ENCODE peak calls at places on chromosomes 2 and 18, in ten cellular contexts. U is adipocyte, L is left ventricle myocardium inferior, E is astrocyte, V is astrocyte of the spinal cord, N is fibroblast of lung, M is cardiac fibroblast, I is adrenal gland, A is IMR-90, H is lower leg skin. K is an unnamed sample.

GRCh38 chr18:55048892-55049291 is 89.6 kb upstream of the CCDC68 start:
- DNase-seq in E (peak), N (peak), M (peak), U (peak), V (peak), L (no peak), H (no peak), I (no peak), A (peak), K (peak)

GRCh38 chr2:221844187-221844586 is 272.1 kb upstream of the EPHA4 start:
- DNase-seq in H (no peak), E (no peak), V (no peak), L (no peak), I (no peak), A (no peak), U (no peak), N (no peak), M (no peak), K (no peak)

GRCh38 chr2:112841399-112842044 is 4.9 kb upstream of the IL1B start:
- DNase-seq in V (no peak), N (no peak), A (no peak), M (peak), L (no peak), U (no peak), I (no peak), H (no peak), E (no peak), K (no peak)

GRCh38 chr18:55839350-55839749 is 251.4 kb upstream of the TCF4 start:
- DNase-seq in L (no peak), E (peak), N (peak), A (peak), V (peak), M (peak), U (peak), H (no peak), I (no peak), K (no peak)

GRCh38 chr2:69271831-69272257 is 115.2 kb downstream of the GFPT1 start:
- DNase-seq in I (no peak), N (peak), A (peak), H (no peak), V (peak), E (peak), L (no peak), U (peak), M (peak), K (peak)

GRCh38 chr2:19758658-19759057 is 143.1 kb downstream of the TTC32 start:
- DNase-seq in U (no peak), I (no peak), E (no peak), L (no peak), H (no peak), M (no peak), A (no peak), N (no peak), V (no peak), K (no peak)

GRCh38 chr2:40797115-40797514 is 345.2 kb upstream of the SLC8A1 start:
- DNase-seq in E (peak), V (peak), A (peak), U (peak), I (no peak), N (peak), H (no peak), L (no peak), M (peak), K (no peak)

GRCh38 chr2:207617011-207617671 is 8.1 kb downstream of the METTL21A start:
- DNase-seq in N (peak), I (no peak), V (peak), H (no peak), E (peak), U (peak), L (no peak), M (peak), A (peak), K (peak)

GRCh38 chr18:32317651-32318050 is 127.8 kb downstream of the MEP1B start:
- DNase-seq in V (peak), A (peak), E (peak), N (peak), M (peak), U (peak), I (no peak), L (no peak), H (no peak), K (no peak)

GRCh38 chr2:182248362-182248761 is 178.5 kb downstream of the PDE1A start:
- DNase-seq in H (no peak), I (no peak), E (no peak), M (peak), A (no peak), U (no peak), N (no peak), V (no peak), L (no peak), K (no peak)

GRCh38 chr2:5444854-5445253 is 247.3 kb upstream of the SOX11 start:
- DNase-seq in I (no peak), M (no peak), L (no peak), A (no peak), U (no peak), H (no peak), E (no peak), V (no peak), N (no peak), K (no peak)

GRCh38 chr2:109513230-109513629 is 100.5 kb downstream of the SEPTIN10 start:
- DNase-seq in M (no peak), V (no peak), H (no peak), A (no peak), N (no peak), U (no peak), I (no peak), E (no peak), L (no peak), K (no peak)

GRCh38 chr2:96923810-96924774 is 54.2 kb upstream of the SEMA4C start:
- DNase-seq in E (no peak), U (no peak), H (no peak), N (no peak), V (no peak), M (no peak), A (no peak), I (no peak), L (no peak), K (no peak)

GRCh38 chr18:63422862-63423304 is 607 bp upstream of the VPS4B start:
- DNase-seq in I (no peak), M (no peak), H (no peak), E (no peak), V (no peak), U (no peak), L (no peak), N (no peak), A (no peak), K (no peak)

GRCh38 chr18:22394428-22394827 is 23.3 kb downstream of the CTAGE1 start:
- DNase-seq in A (no peak), I (no peak), V (no peak), E (no peak), H (no peak), L (no peak), M (no peak), U (no peak), N (no peak), K (no peak)

GRCh38 chr18:49342690-49343089 is 117.8 kb downstream of the DYM start:
- DNase-seq in M (peak), H (no peak), U (no peak), L (no peak), A (peak), N (no peak), V (no peak), E (no peak), I (no peak), K (no peak)

GRCh38 chr18:71998547-71998946 is 545.6 kb downstream of the CBLN2 start:
- DNase-seq in U (no peak), L (no peak), A (no peak), I (no peak), V (no peak), N (no peak), H (no peak), E (no peak), M (no peak), K (no peak)

GRCh38 chr2:53727921-53728320 is 39.7 kb upstream of the CHAC2 start:
- DNase-seq in I (no peak), N (no peak), U (no peak), A (no peak), M (no peak), L (no peak), H (no peak), E (no peak), V (no peak), K (no peak)

GRCh38 chr2:28544915-28545589 is 49.2 kb downstream of the PLB1 start:
- DNase-seq in L (no peak), E (no peak), V (no peak), A (peak), I (peak), H (no peak), U (no peak), M (no peak), N (peak), K (no peak)

GRCh38 chr2:128310094-128310716 is 8.5 kb downstream of the HS6ST1 start:
- DNase-seq in E (no peak), M (no peak), A (no peak), I (peak), N (no peak), H (no peak), L (peak), U (no peak), V (no peak), K (no peak)

GRCh38 chr2:238462782-238463396 is 36.2 kb downstream of the ASB1 start:
- DNase-seq in A (peak), H (no peak), E (no peak), L (no peak), V (peak), M (peak), I (no peak), N (peak), U (peak), K (no peak)

GRCh38 chr2:132797551-132797950 is 127.5 kb upstream of the LYPD1 start:
- DNase-seq in A (peak), E (peak), M (peak), H (no peak), V (peak), N (peak), L (no peak), I (no peak), U (peak), K (peak)

GRCh38 chr2:8193146-8193545 is 488.7 kb upstream of the ID2 start:
- DNase-seq in I (no peak), U (peak), L (no peak), H (no peak), A (peak), N (peak), E (no peak), M (no peak), V (no peak), K (no peak)

GRCh38 chr2:217993817-217994459 is 8.9 kb downstream of the TNS1 start:
- DNase-seq in N (peak), H (no peak), A (peak), L (peak), M (peak), U (peak), V (no peak), E (no peak), I (peak), K (no peak)

GRCh38 chr2:65436169-65436824 is 3.9 kb upstream of the SPRED2 start:
- DNase-seq in A (peak), N (peak), U (peak), I (peak), M (peak), E (peak), V (peak), H (peak), L (peak), K (peak)

DNA sequence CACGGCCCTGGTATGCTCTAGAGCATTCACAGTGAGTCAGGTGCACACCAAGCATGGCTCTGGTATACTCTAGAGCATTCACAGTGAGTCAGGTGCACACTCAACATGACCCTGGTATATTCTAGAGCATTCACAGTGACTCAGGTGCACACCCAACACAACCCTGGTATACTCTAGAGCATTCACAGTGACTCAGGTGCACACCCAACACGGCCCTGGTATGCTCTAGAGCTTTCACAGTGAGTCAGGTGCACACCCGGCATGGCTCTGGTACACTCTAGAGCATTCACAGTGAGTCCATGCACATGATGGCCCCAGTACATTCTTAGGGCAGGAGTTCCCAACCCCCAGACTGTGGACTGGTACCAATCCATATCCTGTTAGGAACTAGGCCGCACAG is 158.1 kb downstream of the EIPR1 start:
- DNase-seq in L (no peak), M (no peak), E (no peak), V (no peak), U (no peak), N (no peak), A (no peak), I (no peak), H (no peak), K (no peak)
- H3K4me3 ChIP-seq in L (no peak), M (no peak), E (no peak), V (no peak), U (no peak), N (no peak), A (no peak), I (no peak), H (no peak), K (no peak)

GRCh38 chr2:3655871-3656761 is 1.9 kb upstream of the ALLC start:
- DNase-seq in M (no peak), A (no peak), I (no peak), U (no peak), H (no peak), V (no peak), E (no peak), N (no peak), L (no peak), K (no peak)
- H3K4me3 ChIP-seq in M (no peak), A (no peak), I (no peak), U (no peak), H (no peak), V (no peak), E (no peak), N (no peak), L (no peak), K (no peak)

GRCh38 chr2:223764796-223765195 is 72.6 kb downstream of the AP1S3 start:
- DNase-seq in V (no peak), N (no peak), E (no peak), A (no peak), U (no peak), M (no peak), I (no peak), L (no peak), H (no peak), K (no peak)

GRCh38 chr2:223759569-223760430 is 77.6 kb downstream of the AP1S3 start:
- DNase-seq in M (peak), V (peak), U (peak), I (no peak), E (peak), N (peak), L (no peak), A (peak), H (no peak), K (no peak)

GRCh38 chr2:223758131-223758840 is 79.1 kb downstream of the AP1S3 start:
- DNase-seq in H (no peak), U (no peak), N (no peak), I (no peak), V (no peak), E (no peak), M (no peak), A (no peak), L (no peak), K (no peak)

GRCh38 chr2:223762853-223763252 is 74.5 kb downstream of the AP1S3 start:
- DNase-seq in H (no peak), L (no peak), I (no peak), A (peak), U (peak), M (peak), V (peak), E (peak), N (peak), K (no peak)

GRCh38 chr2:223760838-223761502 is 76.4 kb downstream of the AP1S3 start:
- DNase-seq in E (peak), I (peak), L (no peak), N (peak), U (peak), A (peak), H (peak), M (peak), V (peak), K (peak)
- H3K4me3 ChIP-seq in E (no peak), I (no peak), L (no peak), N (no peak), U (no peak), A (no peak), H (no peak), M (no peak), V (no peak), K (no peak)

GRCh38 chr2:233846387-233847247 is 7.7 kb downstream of the HJURP start:
- DNase-seq in I (peak), A (no peak), L (no peak), H (no peak), E (no peak), M (no peak), V (no peak), N (no peak), U (no peak), K (no peak)

GRCh38 chr2:233844836-233845235 is 9.5 kb downstream of the HJURP start:
- DNase-seq in V (no peak), E (no peak), L (no peak), M (no peak), A (no peak), U (no peak), N (no peak), I (no peak), H (peak), K (no peak)

GRCh38 chr2:233841183-233841582 is 13.2 kb downstream of the HJURP start:
- DNase-seq in M (no peak), H (no peak), L (no peak), E (no peak), U (no peak), N (no peak), V (no peak), A (no peak), I (no peak), K (no peak)

GRCh38 chr2:233845301-233846060 is 8.9 kb downstream of the HJURP start:
- DNase-seq in M (no peak), L (no peak), A (no peak), H (no peak), E (no peak), I (no peak), U (no peak), V (no peak), N (no peak), K (no peak)

GRCh38 chr2:233844064-233844807 is 10.1 kb downstream of the HJURP start:
- DNase-seq in A (no peak), E (no peak), N (no peak), V (no peak), I (no peak), U (no peak), M (no peak), H (no peak), L (no peak), K (no peak)
- H3K4me3 ChIP-seq in A (no peak), E (no peak), N (no peak), V (no peak), I (no peak), U (no peak), M (no peak), H (no peak), L (no peak), K (no peak)

DNA sequence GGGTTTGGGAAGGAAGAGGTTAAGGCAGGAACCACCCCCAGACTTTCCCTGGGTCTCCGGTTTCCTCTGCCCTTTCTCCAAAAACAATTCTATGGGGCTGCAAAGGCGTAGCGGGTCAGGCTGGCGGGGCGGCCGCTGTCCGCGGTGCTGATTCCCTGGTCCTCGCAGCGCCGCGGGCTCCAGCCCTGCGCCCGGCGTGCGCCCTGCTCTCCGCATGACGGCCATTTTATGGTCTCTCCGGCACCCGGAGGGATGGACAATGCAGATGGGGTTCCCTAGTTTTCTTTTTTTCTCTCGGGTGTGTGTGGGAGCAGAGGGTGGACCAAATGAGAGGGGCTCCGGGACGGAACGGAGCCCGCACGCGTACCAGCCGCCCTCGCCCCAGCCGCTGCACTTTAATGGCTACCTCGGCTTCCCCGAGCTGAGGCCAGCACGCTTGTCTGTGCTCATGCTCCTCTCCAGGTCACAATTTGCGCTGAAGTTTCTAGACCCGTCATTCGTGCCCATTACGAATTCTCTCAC is 1.6 kb downstream of the ST8SIA3 start:
- DNase-seq in V (peak), A (peak), H (no peak), N (peak), M (peak), U (peak), I (peak), E (peak), L (peak), K (no peak)
- H3K4me3 ChIP-seq in V (no peak), A (no peak), H (no peak), N (no peak), M (no peak), U (no peak), I (no peak), E (peak), L (peak), K (no peak)

GRCh38 chr2:213243189-213244044 is 40.8 kb upstream of the SPAG16 start:
- DNase-seq in M (no peak), E (no peak), N (no peak), V (no peak), L (no peak), U (no peak), A (no peak), H (no peak), I (no peak), K (no peak)
- H3K4me3 ChIP-seq in M (no peak), E (no peak), N (no peak), V (no peak), L (no peak), U (no peak), A (no peak), H (no peak), I (no peak), K (no peak)

DNA sequence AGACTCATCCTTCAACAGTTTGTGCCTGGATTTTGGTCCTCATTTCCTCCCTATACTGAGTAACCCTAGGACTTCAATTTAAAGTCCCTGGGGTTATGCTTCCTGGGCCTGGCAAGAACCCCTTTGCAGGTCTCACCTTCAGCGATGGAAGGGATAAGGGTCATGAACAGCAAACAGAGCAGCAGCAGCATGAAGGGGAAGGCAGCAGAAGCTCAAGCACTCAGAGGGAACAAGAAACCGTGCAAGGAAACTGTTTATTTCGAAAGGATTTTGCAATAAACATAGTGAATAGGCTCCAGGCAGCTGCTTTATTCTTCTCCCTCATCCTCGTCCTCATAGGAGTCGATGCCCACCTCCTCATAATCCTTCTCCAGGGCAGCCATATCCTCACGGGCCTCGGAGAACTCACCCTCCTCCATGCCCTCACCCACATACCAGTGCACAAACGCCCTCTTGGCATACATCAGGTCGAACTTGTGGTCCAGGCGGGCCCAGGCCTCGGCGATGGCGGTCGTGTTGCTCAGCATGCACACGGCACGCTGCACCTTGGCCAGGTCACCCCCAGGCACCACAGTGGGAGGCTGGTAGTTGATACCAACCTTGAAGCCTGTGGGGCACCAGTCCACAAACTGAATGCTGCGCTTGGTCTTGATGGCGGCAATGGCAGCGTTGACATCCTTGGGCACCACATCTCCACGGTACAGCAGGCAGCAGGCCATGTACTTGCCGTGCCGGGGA is 2.8 kb upstream of the TUBA4B start:
- DNase-seq in E (no peak), V (no peak), A (peak), M (peak), I (no peak), L (no peak), H (no peak), U (peak), N (no peak), K (no peak)
- H3K4me3 ChIP-seq in E (no peak), V (no peak), A (no peak), M (no peak), I (no peak), L (peak), H (no peak), U (peak), N (no peak), K (no peak)

DNA sequence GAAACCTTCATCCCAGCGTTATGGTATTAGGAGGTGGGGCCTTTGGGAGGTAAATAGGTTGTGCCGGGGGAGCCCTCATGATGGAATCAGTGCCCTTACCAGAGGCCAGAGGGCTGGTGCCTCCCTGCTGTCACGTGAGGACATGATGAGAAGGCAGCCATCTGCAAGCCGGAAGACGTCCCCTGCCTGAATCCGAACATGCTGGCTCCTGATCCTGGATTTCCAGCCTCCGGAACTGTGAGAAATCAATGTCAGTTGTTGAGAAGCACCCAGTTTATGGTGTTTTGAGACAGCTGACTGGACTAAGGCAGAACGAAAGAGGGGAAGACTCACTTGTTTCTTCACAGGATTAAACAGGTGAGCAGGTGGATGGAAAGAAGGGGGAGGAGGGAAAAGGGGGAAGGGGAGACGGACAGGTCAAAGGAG is 13.0 kb upstream of the KLF11 start:
- DNase-seq in L (no peak), I (no peak), E (no peak), A (no peak), N (no peak), V (no peak), U (no peak), H (no peak), M (no peak), K (no peak)
- H3K4me3 ChIP-seq in L (no peak), I (no peak), E (no peak), A (no peak), N (no peak), V (no peak), U (no peak), H (no peak), M (no peak), K (no peak)

K was measured in AG09309.